ENCODE peak calls at places on chromosomes 13 and 19, in four cellular contexts. U, C, O and E are unnamed samples. For H3K9me3, the result is how much of the 10 kb centered on the place peaks cover.

GRCh38 chr19:38162094-38162493 is 61.9 kb downstream of the DPF1 start:
- DNase-seq in U (no peak), C (no peak), O (no peak), E (no peak)

GRCh38 chr19:12666305-12667048 is at the start of the genes MAN2B1 and WDR83:
- DNase-seq in U (peak), C (peak), O (peak), E (peak)

GRCh38 chr19:35291259-35291658 is 702 bp upstream of the MAG start:
- DNase-seq in U (no peak), C (no peak), O (no peak), E (no peak)

GRCh38 chr19:33390120-33390907 is 16.8 kb downstream of the CEBPG start:
- DNase-seq in U (no peak), C (no peak), O (no peak), E (no peak)

GRCh38 chr13:106151056-106151699 is 384.3 kb downstream of the EFNB2 start:
- DNase-seq in U (peak), C (peak), O (no peak), E (peak)

GRCh38 chr19:13881692-13882418 is 4.9 kb downstream of the NANOS3 start:
- DNase-seq in U (no peak), C (peak), O (no peak), E (peak)

GRCh38 chr19:17183858-17184271 is 31.3 kb upstream of the USE1 start:
- DNase-seq in U (no peak), C (no peak), O (no peak), E (no peak)

GRCh38 chr13:27794921-27795717 is 2.8 kb downstream of the GSX1 start:
- DNase-seq in U (no peak), C (no peak), O (peak), E (no peak)

GRCh38 chr13:31242342-31242741 is 42.6 kb downstream of the B3GLCT start:
- DNase-seq in U (no peak), C (no peak), O (no peak), E (no peak)

GRCh38 chr13:51747438-51748434 is 56.2 kb downstream of the DHRS12 start:
- DNase-seq in U (no peak), C (no peak), O (no peak), E (no peak)

GRCh38 chr19:45058622-45059159 is 17.6 kb downstream of the ZNF296 start:
- DNase-seq in U (no peak), C (no peak), O (no peak), E (no peak)

GRCh38 chr19:4295972-4296771 is 6.0 kb downstream of the TMIGD2 start:
- DNase-seq in U (no peak), C (no peak), O (peak), E (no peak)

GRCh38 chr19:14347999-14348889 is 33.0 kb upstream of the ADGRE5 start:
- DNase-seq in U (peak), C (no peak), O (peak), E (peak)

GRCh38 chr13:98918771-98919170 is 59.1 kb downstream of the DOCK9 start:
- DNase-seq in U (no peak), C (no peak), O (no peak), E (no peak)

GRCh38 chr13:75508002-75508548 is 26.1 kb upstream of the TBC1D4 start:
- DNase-seq in U (no peak), C (no peak), O (no peak), E (no peak)

GRCh38 chr19:11887247-11887617 is 350 bp upstream of the ZNF69 start:
- DNase-seq in U (no peak), C (no peak), O (no peak), E (peak)

GRCh38 chr13:59780058-59780457 is 383.7 kb downstream of the DIAPH3 start:
- DNase-seq in U (no peak), C (peak), O (no peak), E (no peak)

GRCh38 chr13:98930014-98930625 is 47.7 kb downstream of the DOCK9 start:
- DNase-seq in U (no peak), C (no peak), O (no peak), E (no peak)

GRCh38 chr13:98066636-98067035 is 76.3 kb upstream of the FARP1 start:
- DNase-seq in U (no peak), C (no peak), O (no peak), E (no peak)

GRCh38 chr19:9295411-9295849 is 14.2 kb downstream of the ZNF699 start:
- DNase-seq in U (no peak), C (no peak), O (no peak), E (no peak)

DNA sequence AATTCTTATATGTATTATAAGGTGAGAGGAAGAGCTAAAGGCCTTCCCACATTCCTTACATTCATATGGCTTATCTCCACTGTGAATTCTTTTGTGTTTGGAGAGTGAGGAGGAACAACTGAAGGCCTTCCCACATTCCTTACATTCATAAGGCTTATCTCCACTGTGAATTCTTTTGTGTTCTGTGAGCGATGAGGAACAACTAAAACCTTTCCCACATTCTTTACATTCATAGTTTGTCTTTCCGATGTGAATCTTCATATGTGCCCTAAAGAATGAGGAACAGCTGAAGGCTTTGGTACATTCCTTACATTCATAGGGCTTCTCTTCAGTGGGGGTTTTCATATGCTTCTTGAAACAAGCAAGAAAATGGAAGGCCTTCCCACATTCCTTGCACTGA is 13.3 kb downstream of the ZNF699 start:
- DNase-seq in U (no peak), C (no peak), O (no peak), E (peak)
- H3K9me3 ChIP-seq in U (half or more), C (half or more), O (half or more), E (under half)

DNA sequence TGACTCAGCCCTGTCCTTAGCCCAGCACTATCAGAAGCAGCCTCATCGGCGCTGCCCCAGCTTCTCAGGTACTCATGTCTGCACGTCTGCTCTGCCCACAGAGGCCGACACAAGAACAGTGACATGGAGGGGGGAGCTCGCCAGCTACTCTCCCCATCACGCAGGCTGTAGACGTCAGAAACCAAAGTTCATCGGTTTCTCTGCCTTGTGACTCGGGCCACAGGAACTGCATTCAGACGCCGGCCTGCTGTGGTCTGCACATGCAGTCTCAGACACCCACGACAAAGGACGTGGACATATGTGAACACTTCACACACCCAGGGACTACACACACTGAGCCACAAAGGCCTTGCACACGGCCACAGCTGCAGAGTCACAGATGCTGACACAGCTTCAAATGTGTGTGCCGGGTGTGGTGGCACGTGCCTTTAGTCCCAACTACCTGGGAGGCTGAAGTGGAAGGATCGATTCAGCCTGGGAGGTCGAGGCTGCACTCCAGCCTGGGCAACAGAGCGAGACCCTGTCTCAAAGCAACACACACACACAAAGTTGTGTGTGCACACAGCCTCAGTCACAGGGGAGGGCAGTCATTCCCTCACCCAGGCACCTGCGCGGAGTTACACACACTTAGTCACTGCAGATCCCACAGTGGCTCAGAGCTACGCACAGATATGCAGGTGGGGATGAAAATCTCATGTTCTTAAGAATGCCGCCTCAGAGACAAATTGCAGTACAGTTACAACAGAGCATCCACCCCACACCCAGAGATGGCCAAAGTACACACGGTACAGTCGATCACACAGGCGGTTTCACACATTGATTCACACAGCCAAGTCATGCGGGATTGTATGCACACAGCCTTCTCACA is 4.9 kb upstream of the ZFP36 start:
- DNase-seq in U (no peak), C (peak), O (no peak), E (peak)
- H3K23ac ChIP-seq in U (peak), C (peak), O (peak), E (no peak)

GRCh38 chr19:46945668-46946067 is 74.0 kb upstream of the NPAS1 start:
- DNase-seq in U (no peak), C (no peak), O (no peak), E (no peak)
- H3K9me3 ChIP-seq in U (under half), C (under half), O (under half), E (under half)

GRCh38 chr13:91740811-91741210 is 342.4 kb downstream of the GPC5 start:
- DNase-seq in U (peak), C (no peak), O (no peak), E (no peak)
- H3K23ac ChIP-seq in U (no peak), C (no peak), O (no peak), E (no peak)

DNA sequence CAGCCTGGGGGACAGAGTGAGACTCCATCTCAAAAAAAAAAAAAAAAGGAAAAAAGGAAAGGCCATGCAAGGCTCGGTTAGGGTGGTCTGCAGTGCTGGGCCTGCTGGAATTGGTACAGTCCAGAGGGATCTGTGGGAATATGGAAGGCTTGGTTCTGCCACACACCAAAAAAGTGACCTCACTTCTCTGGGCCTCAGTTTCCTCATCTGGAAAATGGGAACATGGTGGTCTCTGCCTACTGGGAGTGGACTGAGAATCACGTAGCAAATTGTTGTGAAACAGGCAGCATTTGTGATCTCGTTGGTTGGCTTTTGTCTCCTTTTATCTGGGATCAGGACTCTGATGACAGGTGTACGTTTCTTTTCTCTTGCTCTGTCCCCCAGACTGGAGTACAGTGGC is 7.5 kb downstream of the DNM2 start:
- DNase-seq in U (no peak), C (no peak), O (no peak), E (no peak)
- H3K9me3 ChIP-seq in U (under half), C (under half), O (under half), E (under half)

GRCh38 chr19:8321067-8321759 is at the start of the genes NDUFA7 and RPS28:
- DNase-seq in U (peak), C (peak), O (peak), E (peak)
- H3K23ac ChIP-seq in U (peak), C (peak), O (no peak), E (no peak)

GRCh38 chr19:53103141-53103902 is at the start of gene ZNF160:
- DNase-seq in U (peak), C (peak), O (peak), E (peak)
- H3K9me3 ChIP-seq in U (under half), C (under half), O (under half), E (under half)